ENCODE peak calls at places on chromosome 22, in seven cellular contexts. One of them, this sample, is unnamed.

GRCh38 chr22:28075260-28075981 is 156.4 kb upstream of the PITPNB start:
- DNase-seq in breast epithelium: no peak
- DNase-seq in PC-3: peak; percentile 41
- DNase-seq in uterus: peak; percentile 68
- DNase-seq in pancreas: peak; percentile 60
- DNase-seq in ovary: peak; percentile 39
- DNase-seq in CD4-positive, alpha-beta T cell: no peak
- DNase-seq in this sample: peak; percentile 51

GRCh38 chr22:33539902-33540751 is 380.1 kb downstream of the LARGE1 start:
- DNase-seq in breast epithelium: peak; percentile 69
- DNase-seq in PC-3: peak; percentile 7
- DNase-seq in uterus: peak; percentile 74
- DNase-seq in pancreas: peak; percentile 84
- DNase-seq in ovary: peak; percentile 77
- DNase-seq in CD4-positive, alpha-beta T cell: no peak
- DNase-seq in this sample: no peak

GRCh38 chr22:29555065-29555644 is 1.6 kb upstream of the THOC5 start:
- DNase-seq in breast epithelium: peak; percentile 47
- DNase-seq in PC-3: no peak
- DNase-seq in uterus: no peak
- DNase-seq in pancreas: no peak
- DNase-seq in ovary: peak; percentile 33
- DNase-seq in CD4-positive, alpha-beta T cell: no peak
- DNase-seq in this sample: no peak

GRCh38 chr22:47316020-47316419 is 553.6 kb downstream of the TBC1D22A start:
- DNase-seq in breast epithelium: no peak
- DNase-seq in PC-3: no peak
- DNase-seq in uterus: no peak
- DNase-seq in pancreas: no peak
- DNase-seq in ovary: no peak
- DNase-seq in CD4-positive, alpha-beta T cell: no peak
- DNase-seq in this sample: no peak

GRCh38 chr22:43227231-43227630 is 40.3 kb upstream of the TTLL12 start:
- DNase-seq in breast epithelium: no peak
- DNase-seq in PC-3: no peak
- DNase-seq in uterus: no peak
- DNase-seq in pancreas: no peak
- DNase-seq in ovary: no peak
- DNase-seq in CD4-positive, alpha-beta T cell: no peak
- DNase-seq in this sample: no peak

GRCh38 chr22:35618427-35619223 is 1.5 kb upstream of the MB start:
- DNase-seq in breast epithelium: no peak
- DNase-seq in PC-3: no peak
- DNase-seq in uterus: no peak
- DNase-seq in pancreas: no peak
- DNase-seq in ovary: no peak
- DNase-seq in CD4-positive, alpha-beta T cell: no peak
- DNase-seq in this sample: no peak

GRCh38 chr22:43128928-43129424 is 14.2 kb downstream of the MCAT start:
- DNase-seq in breast epithelium: no peak
- DNase-seq in PC-3: no peak
- DNase-seq in uterus: no peak
- DNase-seq in pancreas: peak; percentile 48
- DNase-seq in ovary: no peak
- DNase-seq in CD4-positive, alpha-beta T cell: no peak
- DNase-seq in this sample: peak; percentile 29

GRCh38 chr22:48276933-48277867 is 1514.8 kb downstream of the TBC1D22A start:
- DNase-seq in breast epithelium: no peak
- DNase-seq in PC-3: no peak
- DNase-seq in uterus: no peak
- DNase-seq in pancreas: no peak
- DNase-seq in ovary: no peak
- DNase-seq in CD4-positive, alpha-beta T cell: no peak
- DNase-seq in this sample: no peak

GRCh38 chr22:46090631-46091201 is 59.6 kb upstream of the PPARA start:
- DNase-seq in breast epithelium: no peak
- DNase-seq in PC-3: peak; percentile 28
- DNase-seq in uterus: peak; percentile 60
- DNase-seq in pancreas: no peak
- DNase-seq in ovary: no peak
- DNase-seq in CD4-positive, alpha-beta T cell: no peak
- DNase-seq in this sample: no peak

GRCh38 chr22:37742374-37743092 is 45.7 kb downstream of the TRIOBP start:
- DNase-seq in breast epithelium: no peak
- DNase-seq in PC-3: peak; percentile 92
- DNase-seq in uterus: peak; percentile 79
- DNase-seq in pancreas: no peak
- DNase-seq in ovary: peak; percentile 68
- DNase-seq in CD4-positive, alpha-beta T cell: no peak
- DNase-seq in this sample: no peak

GRCh38 chr22:29055192-29055830 is 6.3 kb downstream of the C22orf31 start:
- DNase-seq in breast epithelium: no peak
- DNase-seq in PC-3: no peak
- DNase-seq in uterus: no peak
- DNase-seq in pancreas: no peak
- DNase-seq in ovary: no peak
- DNase-seq in CD4-positive, alpha-beta T cell: no peak
- DNase-seq in this sample: no peak

GRCh38 chr22:21947040-21948014 is 5.3 kb downstream of the PPM1F start:
- DNase-seq in breast epithelium: no peak
- DNase-seq in PC-3: peak; percentile 19
- DNase-seq in uterus: peak; percentile 63
- DNase-seq in pancreas: no peak
- DNase-seq in ovary: no peak
- DNase-seq in CD4-positive, alpha-beta T cell: no peak
- DNase-seq in this sample: no peak

GRCh38 chr22:24244144-24244787 is 616 bp downstream of the GGT5 start:
- DNase-seq in breast epithelium: peak; percentile 36
- DNase-seq in PC-3: no peak
- DNase-seq in uterus: peak; percentile 49
- DNase-seq in pancreas: no peak
- DNase-seq in ovary: peak; percentile 61
- DNase-seq in CD4-positive, alpha-beta T cell: no peak
- DNase-seq in this sample: no peak

GRCh38 chr22:46060292-46061123 is 83.5 kb upstream of the WNT7B start:
- DNase-seq in breast epithelium: peak; percentile 23
- DNase-seq in PC-3: peak; percentile 17
- DNase-seq in uterus: peak; percentile 19
- DNase-seq in pancreas: no peak
- DNase-seq in ovary: no peak
- DNase-seq in CD4-positive, alpha-beta T cell: no peak
- DNase-seq in this sample: no peak

GRCh38 chr22:39592104-39593060 is 21.8 kb downstream of the CACNA1I start:
- DNase-seq in breast epithelium: peak; percentile 65
- DNase-seq in PC-3: peak; percentile 76
- DNase-seq in uterus: no peak
- DNase-seq in pancreas: peak; percentile 50
- DNase-seq in ovary: peak; percentile 72
- DNase-seq in CD4-positive, alpha-beta T cell: no peak
- DNase-seq in this sample: no peak

GRCh38 chr22:31943206-31943975 is 944 bp upstream of the YWHAH start:
- DNase-seq in breast epithelium: no peak
- DNase-seq in PC-3: no peak
- DNase-seq in uterus: no peak
- DNase-seq in pancreas: peak; percentile 12
- DNase-seq in ovary: no peak
- DNase-seq in CD4-positive, alpha-beta T cell: no peak
- DNase-seq in this sample: no peak

GRCh38 chr22:31945971-31946680 is 1.8 kb downstream of the YWHAH start:
- DNase-seq in breast epithelium: no peak
- DNase-seq in PC-3: no peak
- DNase-seq in uterus: no peak
- DNase-seq in pancreas: no peak
- DNase-seq in ovary: no peak
- DNase-seq in CD4-positive, alpha-beta T cell: no peak
- DNase-seq in this sample: peak; percentile 20

GRCh38 chr22:31945478-31945815 is 1.1 kb downstream of the YWHAH start:
- DNase-seq in breast epithelium: no peak
- DNase-seq in PC-3: peak; percentile 20
- DNase-seq in uterus: no peak
- DNase-seq in pancreas: no peak
- DNase-seq in ovary: no peak
- DNase-seq in CD4-positive, alpha-beta T cell: no peak
- DNase-seq in this sample: no peak

GRCh38 chr22:31943976-31944699 is at the start of gene YWHAH:
- DNase-seq in breast epithelium: peak; percentile 92
- DNase-seq in PC-3: peak; percentile 88
- DNase-seq in uterus: peak; percentile 96
- DNase-seq in pancreas: peak; percentile 95
- DNase-seq in ovary: peak; percentile 97
- DNase-seq in CD4-positive, alpha-beta T cell: peak; percentile 76
- DNase-seq in this sample: peak; percentile 98

DNA sequence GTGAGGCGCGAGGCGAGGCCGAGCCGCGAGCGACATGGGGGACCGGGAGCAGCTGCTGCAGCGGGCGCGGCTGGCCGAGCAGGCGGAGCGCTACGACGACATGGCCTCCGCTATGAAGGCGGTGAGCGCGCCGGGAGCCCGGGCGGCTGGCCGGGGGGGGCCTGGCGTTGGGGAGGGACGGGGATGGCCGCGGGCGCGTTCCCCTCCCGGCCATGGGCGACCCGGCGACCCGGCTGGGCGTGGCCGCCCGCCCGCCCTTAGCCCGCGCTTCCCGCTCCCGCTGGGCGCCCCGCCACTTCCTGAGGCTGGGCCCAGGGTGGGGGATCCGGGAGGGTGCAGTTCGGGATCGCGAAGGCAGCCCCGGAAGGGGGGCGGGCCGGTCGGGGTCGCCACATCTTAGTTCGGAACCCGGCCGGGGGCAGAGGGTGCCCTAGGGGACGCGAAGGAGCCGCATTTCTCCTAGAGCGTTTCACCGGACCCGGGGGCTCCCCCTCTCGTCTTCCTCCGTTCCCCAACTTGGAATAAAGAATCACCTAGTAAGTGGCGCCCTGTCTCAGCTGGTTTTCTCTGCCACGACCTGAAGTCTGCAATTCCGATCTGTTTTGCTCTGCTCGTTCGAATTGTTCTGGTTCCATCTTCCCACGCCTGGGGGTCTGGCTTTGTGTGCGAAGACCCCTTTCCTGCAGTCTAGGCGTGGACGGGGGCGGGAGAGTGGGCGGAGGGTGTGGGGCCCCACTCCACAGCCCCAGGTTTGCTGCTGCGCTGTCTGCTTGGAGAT is 554 bp downstream of the YWHAH start:
- DNase-seq in breast epithelium: peak; percentile 29
- DNase-seq in PC-3: peak; percentile 17
- DNase-seq in uterus: peak; percentile 49
- DNase-seq in pancreas: peak; percentile 56
- DNase-seq in ovary: peak; percentile 69
- DNase-seq in CD4-positive, alpha-beta T cell: peak; percentile 15
- DNase-seq in this sample: peak; percentile 54
- TF ChIP-seq CTCF in breast epithelium: no peak
- TF ChIP-seq CTCF in PC-3: no peak
- TF ChIP-seq CTCF in uterus: no peak
- TF ChIP-seq CTCF in pancreas: no peak
- TF ChIP-seq CTCF in ovary: no peak
- TF ChIP-seq CTCF in CD4-positive, alpha-beta T cell: no peak
- TF ChIP-seq CTCF in this sample: no peak

GRCh38 chr22:19983701-19984100 is 32.9 kb downstream of the ARVCF start:
- DNase-seq in breast epithelium: no peak
- DNase-seq in PC-3: no peak
- DNase-seq in uterus: no peak
- DNase-seq in pancreas: no peak
- DNase-seq in ovary: no peak
- DNase-seq in CD4-positive, alpha-beta T cell: no peak
- DNase-seq in this sample: no peak
- H3K27ac ChIP-seq in breast epithelium: no peak overlapping the region
- H3K27ac ChIP-seq in PC-3: no peak overlapping the region
- H3K27ac ChIP-seq in uterus: peak overlapping the region; percentile 12
- H3K27ac ChIP-seq in pancreas: no peak overlapping the region
- H3K27ac ChIP-seq in ovary: no peak overlapping the region
- H3K27ac ChIP-seq in CD4-positive, alpha-beta T cell: no peak overlapping the region
- H3K27ac ChIP-seq in this sample: no peak overlapping the region

GRCh38 chr22:50276143-50276542 is 6.0 kb upstream of the MAPK11 start:
- DNase-seq in breast epithelium: no peak
- DNase-seq in PC-3: peak; percentile 16
- DNase-seq in uterus: no peak
- DNase-seq in pancreas: peak; percentile 51
- DNase-seq in ovary: no peak
- DNase-seq in CD4-positive, alpha-beta T cell: peak; percentile 41
- DNase-seq in this sample: peak; percentile 93

GRCh38 chr22:50271519-50271970 is 1.4 kb upstream of the MAPK11 start:
- DNase-seq in breast epithelium: no peak
- DNase-seq in PC-3: peak; percentile 56
- DNase-seq in uterus: peak; percentile 54
- DNase-seq in pancreas: no peak
- DNase-seq in ovary: peak; percentile 70
- DNase-seq in CD4-positive, alpha-beta T cell: no peak
- DNase-seq in this sample: peak; percentile 81

GRCh38 chr22:50272103-50272782 is 2.1 kb upstream of the MAPK11 start:
- DNase-seq in breast epithelium: no peak
- DNase-seq in PC-3: no peak
- DNase-seq in uterus: no peak
- DNase-seq in pancreas: no peak
- DNase-seq in ovary: no peak
- DNase-seq in CD4-positive, alpha-beta T cell: no peak
- DNase-seq in this sample: no peak

GRCh38 chr22:50275181-50276055 is 5.2 kb upstream of the MAPK11 start:
- DNase-seq in breast epithelium: no peak
- DNase-seq in PC-3: no peak
- DNase-seq in uterus: no peak
- DNase-seq in pancreas: no peak
- DNase-seq in ovary: no peak
- DNase-seq in CD4-positive, alpha-beta T cell: no peak
- DNase-seq in this sample: no peak

DNA sequence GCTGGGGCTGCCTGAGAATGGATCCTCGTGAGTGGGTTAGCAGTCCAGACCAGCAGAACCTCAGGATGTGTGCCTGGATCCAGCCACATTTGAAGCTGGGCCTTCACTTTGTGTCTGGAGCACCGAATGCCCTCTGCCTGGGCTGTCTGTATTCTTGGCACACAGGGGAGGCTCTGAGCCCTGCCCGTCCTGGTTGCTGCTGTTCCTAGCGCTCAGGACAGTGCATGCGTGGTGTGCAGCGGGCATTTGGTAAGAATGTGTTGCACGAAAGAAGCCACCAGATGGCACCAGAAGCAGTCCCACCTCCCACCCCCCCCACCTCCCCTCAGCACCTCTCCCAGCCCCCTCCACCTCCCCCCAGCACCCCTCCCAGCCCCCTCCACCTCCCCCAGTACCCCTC is 4.1 kb upstream of the MAPK11 start:
- DNase-seq in breast epithelium: no peak
- DNase-seq in PC-3: peak; percentile 58
- DNase-seq in uterus: peak; percentile 58
- DNase-seq in pancreas: no peak
- DNase-seq in ovary: peak; percentile 68
- DNase-seq in CD4-positive, alpha-beta T cell: peak; percentile 31
- DNase-seq in this sample: peak; percentile 60
- TF ChIP-seq CTCF in breast epithelium: no peak
- TF ChIP-seq CTCF in PC-3: no peak
- TF ChIP-seq CTCF in uterus: peak; percentile 15
- TF ChIP-seq CTCF in pancreas: no peak
- TF ChIP-seq CTCF in ovary: no peak
- TF ChIP-seq CTCF in CD4-positive, alpha-beta T cell: peak; percentile 38
- TF ChIP-seq CTCF in this sample: no peak

DNA sequence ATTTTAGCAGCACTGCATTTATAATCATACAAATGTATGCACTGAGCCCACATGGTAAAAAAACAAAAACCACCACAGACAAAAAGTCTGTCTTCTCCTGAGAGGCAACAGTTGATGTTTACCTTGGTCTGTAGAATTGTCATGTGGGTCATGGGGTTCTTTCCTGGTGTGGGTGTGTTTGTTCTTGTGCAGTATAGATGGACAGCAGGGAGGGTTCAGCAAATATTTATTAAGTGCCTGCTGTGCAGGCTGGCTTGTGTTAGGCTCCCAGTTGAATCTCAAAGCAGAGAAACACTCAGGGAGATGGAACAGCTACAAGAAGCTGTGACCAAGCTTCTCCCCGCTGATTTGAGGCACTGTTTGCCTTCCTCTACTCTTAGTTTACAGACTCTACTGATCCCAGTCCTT is 82.2 kb downstream of the PISD start:
- DNase-seq in breast epithelium: no peak
- DNase-seq in PC-3: no peak
- DNase-seq in uterus: no peak
- DNase-seq in pancreas: no peak
- DNase-seq in ovary: no peak
- DNase-seq in CD4-positive, alpha-beta T cell: no peak
- DNase-seq in this sample: no peak
- H3K27ac ChIP-seq in breast epithelium: peak overlapping the region; percentile 36
- H3K27ac ChIP-seq in PC-3: no peak overlapping the region
- H3K27ac ChIP-seq in uterus: no peak overlapping the region
- H3K27ac ChIP-seq in pancreas: no peak overlapping the region
- H3K27ac ChIP-seq in ovary: no peak overlapping the region
- H3K27ac ChIP-seq in CD4-positive, alpha-beta T cell: no peak overlapping the region
- H3K27ac ChIP-seq in this sample: no peak overlapping the region

This sample was measured in Peyer's patch.